ENCODE peak calls at places on chromosomes 16 and 17, in eight cellular contexts. One of them, this sample, is unnamed.

GRCh38 chr16:69799601-69800000 is 37.5 kb downstream of the WWP2 start:
- DNase-seq in HepG2: no peak
- DNase-seq in K562: no peak
- DNase-seq in GM12878: no peak
- DNase-seq in A549: no peak
- DNase-seq in H1: no peak
- DNase-seq in HCT116: no peak
- DNase-seq in endothelial cell of umbilical vein: no peak
- DNase-seq in this sample: no peak

GRCh38 chr16:75074920-75075687 is 41.5 kb downstream of the LDHD start:
- DNase-seq in HepG2: no peak
- DNase-seq in HCT116: no peak
- DNase-seq in A549: no peak
- DNase-seq in GM12878: peak
- DNase-seq in H1: no peak
- DNase-seq in K562: peak
- DNase-seq in endothelial cell of umbilical vein: peak
- DNase-seq in this sample: peak

GRCh38 chr17:17785407-17785806 is 51.4 kb downstream of the SREBF1 start:
- DNase-seq in H1: no peak
- DNase-seq in K562: no peak
- DNase-seq in endothelial cell of umbilical vein: no peak
- DNase-seq in A549: no peak
- DNase-seq in GM12878: no peak
- DNase-seq in HepG2: no peak
- DNase-seq in HCT116: no peak
- DNase-seq in this sample: peak

GRCh38 chr16:77359065-77359502 is 75.8 kb downstream of the ADAMTS18 start:
- DNase-seq in HCT116: no peak
- DNase-seq in A549: peak
- DNase-seq in H1: no peak
- DNase-seq in endothelial cell of umbilical vein: peak
- DNase-seq in GM12878: no peak
- DNase-seq in K562: no peak
- DNase-seq in HepG2: peak
- DNase-seq in this sample: no peak

GRCh38 chr17:31581022-31581483 is 189.6 kb downstream of the RAB11FIP4 start:
- DNase-seq in endothelial cell of umbilical vein: peak
- DNase-seq in K562: no peak
- DNase-seq in H1: no peak
- DNase-seq in HepG2: no peak
- DNase-seq in GM12878: no peak
- DNase-seq in HCT116: no peak
- DNase-seq in A549: no peak
- DNase-seq in this sample: no peak

GRCh38 chr17:49850772-49851386 is 3.0 kb upstream of the TAC4 start:
- DNase-seq in endothelial cell of umbilical vein: peak
- DNase-seq in HepG2: no peak
- DNase-seq in K562: no peak
- DNase-seq in GM12878: no peak
- DNase-seq in H1: peak
- DNase-seq in HCT116: no peak
- DNase-seq in A549: no peak
- DNase-seq in this sample: peak

GRCh38 chr17:49548506-49549310 is 27.0 kb upstream of the NXPH3 start:
- DNase-seq in K562: peak
- DNase-seq in HepG2: peak
- DNase-seq in endothelial cell of umbilical vein: no peak
- DNase-seq in GM12878: no peak
- DNase-seq in H1: peak
- DNase-seq in A549: peak
- DNase-seq in HCT116: peak
- DNase-seq in this sample: peak

GRCh38 chr17:7435676-7436555 is 681 bp downstream of the TMEM102 start:
- DNase-seq in HCT116: peak
- DNase-seq in H1: peak
- DNase-seq in GM12878: no peak
- DNase-seq in K562: peak
- DNase-seq in HepG2: no peak
- DNase-seq in A549: peak
- DNase-seq in endothelial cell of umbilical vein: peak
- DNase-seq in this sample: peak

GRCh38 chr17:66304304-66305174 is 2.1 kb downstream of the PRKCA start:
- DNase-seq in endothelial cell of umbilical vein: peak
- DNase-seq in HCT116: no peak
- DNase-seq in A549: peak
- DNase-seq in GM12878: no peak
- DNase-seq in K562: peak
- DNase-seq in H1: no peak
- DNase-seq in HepG2: peak
- DNase-seq in this sample: peak

GRCh38 chr17:68973098-68973929 is 18.1 kb upstream of the ABCA8 start:
- DNase-seq in K562: no peak
- DNase-seq in H1: no peak
- DNase-seq in HCT116: no peak
- DNase-seq in HepG2: no peak
- DNase-seq in endothelial cell of umbilical vein: peak
- DNase-seq in A549: no peak
- DNase-seq in GM12878: no peak
- DNase-seq in this sample: no peak

GRCh38 chr17:42679001-42679491 is 2.3 kb upstream of the PLEKHH3 start:
- DNase-seq in K562: peak
- DNase-seq in A549: peak
- DNase-seq in HCT116: no peak
- DNase-seq in endothelial cell of umbilical vein: peak
- DNase-seq in GM12878: no peak
- DNase-seq in HepG2: peak
- DNase-seq in H1: no peak
- DNase-seq in this sample: peak

GRCh38 chr17:42873321-42873720 is 22.3 kb downstream of the AOC3 start:
- DNase-seq in K562: no peak
- DNase-seq in endothelial cell of umbilical vein: no peak
- DNase-seq in GM12878: no peak
- DNase-seq in H1: no peak
- DNase-seq in HCT116: no peak
- DNase-seq in A549: no peak
- DNase-seq in HepG2: peak
- DNase-seq in this sample: no peak

GRCh38 chr17:27326051-27326450 is 32.1 kb downstream of the WSB1 start:
- DNase-seq in GM12878: no peak
- DNase-seq in K562: no peak
- DNase-seq in H1: no peak
- DNase-seq in HCT116: no peak
- DNase-seq in HepG2: no peak
- DNase-seq in A549: no peak
- DNase-seq in endothelial cell of umbilical vein: no peak
- DNase-seq in this sample: no peak

DNA sequence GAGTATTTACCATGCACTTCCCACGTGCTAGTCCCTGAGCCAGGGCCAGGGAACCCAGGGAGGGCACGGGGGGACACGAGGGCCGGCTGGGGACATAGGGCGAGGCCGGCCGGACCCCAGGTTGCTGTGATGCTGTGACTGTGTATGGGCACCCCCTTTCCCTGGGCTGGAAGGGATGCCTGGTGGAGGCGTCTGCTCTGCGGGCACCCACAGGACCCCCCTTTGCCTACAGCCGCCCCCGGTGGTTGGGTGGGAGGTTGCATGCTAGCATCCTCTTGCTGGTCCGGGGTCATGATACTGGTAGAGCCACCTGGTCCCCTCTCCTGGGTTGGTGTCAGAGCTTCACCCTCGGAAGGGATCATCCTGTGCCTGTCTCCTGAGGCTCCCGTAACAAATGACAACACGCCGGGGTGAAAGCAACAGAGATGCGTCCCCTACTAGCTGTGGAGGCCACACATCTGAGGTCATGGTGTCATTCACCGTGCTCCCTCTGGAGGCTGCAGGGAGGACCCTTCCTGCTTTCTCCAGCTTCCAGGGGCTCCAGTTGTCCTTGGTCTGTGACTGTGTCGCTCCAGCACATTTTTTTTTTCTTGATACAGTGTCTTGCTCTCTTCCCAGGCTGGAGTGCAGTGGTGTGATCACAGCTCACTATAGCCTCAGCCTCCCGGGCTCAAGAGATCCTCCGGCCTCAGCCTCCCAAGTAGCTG is 3.1 kb upstream of the CIAO3 start:
- DNase-seq in H1: no peak
- DNase-seq in A549: no peak
- DNase-seq in GM12878: no peak
- DNase-seq in endothelial cell of umbilical vein: no peak
- DNase-seq in HepG2: no peak
- DNase-seq in HCT116: no peak
- DNase-seq in K562: peak
- DNase-seq in this sample: no peak
- TF ChIP-seq CTCF in H1: peak
- TF ChIP-seq CTCF in A549: no peak
- TF ChIP-seq CTCF in GM12878: peak
- TF ChIP-seq CTCF in endothelial cell of umbilical vein: peak
- TF ChIP-seq CTCF in HepG2: peak
- TF ChIP-seq CTCF in HCT116: peak
- TF ChIP-seq CTCF in K562: peak
- TF ChIP-seq CTCF in this sample: peak

GRCh38 chr16:89563639-89564392 is 3.3 kb downstream of the RPL13 start:
- DNase-seq in HCT116: no peak
- DNase-seq in GM12878: no peak
- DNase-seq in A549: no peak
- DNase-seq in K562: no peak
- DNase-seq in endothelial cell of umbilical vein: no peak
- DNase-seq in HepG2: no peak
- DNase-seq in H1: no peak
- DNase-seq in this sample: peak

GRCh38 chr16:89565506-89566372 is 5.3 kb downstream of the RPL13 start:
- DNase-seq in K562: peak
- DNase-seq in H1: peak
- DNase-seq in HepG2: peak
- DNase-seq in endothelial cell of umbilical vein: peak
- DNase-seq in A549: peak
- DNase-seq in HCT116: peak
- DNase-seq in GM12878: no peak
- DNase-seq in this sample: peak

GRCh38 chr16:89564476-89565255 is 4.2 kb downstream of the RPL13 start:
- DNase-seq in HCT116: no peak
- DNase-seq in K562: no peak
- DNase-seq in A549: no peak
- DNase-seq in H1: peak
- DNase-seq in HepG2: peak
- DNase-seq in endothelial cell of umbilical vein: no peak
- DNase-seq in GM12878: no peak
- DNase-seq in this sample: peak

GRCh38 chr16:89562939-89563338 is 2.5 kb downstream of the RPL13 start:
- DNase-seq in K562: no peak
- DNase-seq in HepG2: no peak
- DNase-seq in H1: no peak
- DNase-seq in A549: no peak
- DNase-seq in GM12878: no peak
- DNase-seq in endothelial cell of umbilical vein: no peak
- DNase-seq in HCT116: no peak
- DNase-seq in this sample: no peak

DNA sequence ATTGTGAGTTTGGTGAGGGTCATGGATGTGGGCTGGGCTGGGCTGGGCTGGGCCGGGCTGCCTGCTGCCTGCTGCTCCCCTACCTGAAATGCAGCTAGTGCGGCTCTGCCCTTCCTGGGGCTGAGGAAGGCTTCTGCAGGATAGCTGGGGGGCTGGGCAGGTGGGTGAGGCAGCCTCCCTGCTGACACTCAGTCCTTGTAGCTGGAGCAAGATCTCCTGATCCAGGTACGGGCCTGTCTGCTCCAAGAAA is 4.7 kb downstream of the RPL13 start:
- DNase-seq in HCT116: no peak
- DNase-seq in HepG2: no peak
- DNase-seq in H1: no peak
- DNase-seq in A549: peak
- DNase-seq in K562: no peak
- DNase-seq in GM12878: no peak
- DNase-seq in endothelial cell of umbilical vein: no peak
- DNase-seq in this sample: peak
- H3K4me3 ChIP-seq in HCT116: peak
- H3K4me3 ChIP-seq in HepG2: no peak
- H3K4me3 ChIP-seq in H1: peak
- H3K4me3 ChIP-seq in A549: peak
- H3K4me3 ChIP-seq in K562: peak
- H3K4me3 ChIP-seq in GM12878: peak
- H3K4me3 ChIP-seq in endothelial cell of umbilical vein: no peak
- H3K4me3 ChIP-seq in this sample: no peak

DNA sequence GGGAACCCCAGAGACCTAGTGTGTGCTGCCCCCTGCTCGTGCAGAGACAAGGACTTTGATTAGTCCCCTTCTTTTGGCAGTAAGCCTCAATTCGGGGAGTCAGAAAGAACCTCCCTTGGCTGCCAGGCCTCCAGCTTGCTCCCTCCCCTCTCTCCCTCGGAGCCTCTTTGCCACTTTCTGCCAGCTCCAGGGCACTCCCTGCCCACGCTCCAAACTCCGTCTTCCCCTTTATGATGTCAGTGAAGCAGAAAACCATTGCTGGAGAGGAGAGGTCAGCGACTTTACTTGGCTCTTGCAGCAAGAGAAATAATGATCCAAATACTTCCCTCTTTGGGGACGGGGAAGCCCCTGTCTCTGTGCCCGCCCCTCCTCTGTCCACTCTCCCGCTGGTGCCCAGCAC is 28.1 kb downstream of the TTYH2 start:
- DNase-seq in GM12878: no peak
- DNase-seq in A549: no peak
- DNase-seq in HCT116: no peak
- DNase-seq in endothelial cell of umbilical vein: no peak
- DNase-seq in HepG2: no peak
- DNase-seq in K562: no peak
- DNase-seq in H1: no peak
- DNase-seq in this sample: no peak
- TF ChIP-seq MAX in GM12878: no peak
- TF ChIP-seq MAX in A549: no peak
- TF ChIP-seq MAX in HCT116: no peak
- TF ChIP-seq MAX in endothelial cell of umbilical vein: no peak
- TF ChIP-seq MAX in HepG2: no peak
- TF ChIP-seq MAX in K562: no peak
- TF ChIP-seq MAX in H1: no peak
- TF ChIP-seq MAX in this sample: no peak

DNA sequence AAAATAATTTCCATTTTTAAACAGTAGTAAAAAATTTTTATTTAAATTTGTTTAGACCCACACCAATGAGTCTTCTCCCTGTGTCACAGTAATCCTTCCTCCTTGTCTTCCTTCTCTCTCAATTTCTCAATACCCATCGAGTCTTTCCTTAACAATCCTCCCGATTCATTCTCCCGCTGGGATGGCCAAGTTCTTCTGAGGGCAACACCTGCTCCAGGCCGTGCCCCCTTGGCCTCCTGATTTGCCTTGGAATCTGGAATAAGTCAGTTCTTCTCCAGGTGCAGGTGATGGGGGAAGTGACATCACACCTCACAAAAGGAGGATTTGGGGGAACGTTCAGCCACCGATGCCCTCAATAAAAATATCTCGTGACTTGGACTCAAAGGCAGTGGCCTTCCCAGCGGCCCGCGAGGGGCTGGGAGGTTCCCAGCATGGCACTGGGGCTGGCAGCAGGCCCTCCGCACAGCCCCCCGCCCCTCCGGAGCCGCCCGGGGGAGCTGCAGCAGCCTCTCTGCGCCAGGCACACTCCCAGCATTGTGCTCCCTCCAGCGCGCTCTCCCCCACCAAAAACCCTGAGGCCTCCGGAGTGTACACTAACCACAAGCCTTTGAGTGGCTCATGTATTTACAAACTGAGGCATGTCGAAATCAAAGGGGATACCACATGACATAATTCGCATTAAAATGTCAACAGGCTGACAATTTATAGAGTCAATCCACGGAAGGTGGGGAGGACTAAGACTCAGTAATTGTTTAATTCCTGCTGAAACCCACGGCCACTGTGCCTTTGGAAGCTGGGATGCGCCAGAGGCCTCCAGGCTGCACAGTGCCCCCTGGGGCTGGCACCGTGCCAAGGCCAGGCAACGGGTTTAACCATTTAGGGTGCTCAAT is 120.5 kb downstream of the ZFHX3 start:
- DNase-seq in H1: no peak
- DNase-seq in GM12878: no peak
- DNase-seq in HCT116: no peak
- DNase-seq in K562: no peak
- DNase-seq in endothelial cell of umbilical vein: no peak
- DNase-seq in HepG2: peak
- DNase-seq in A549: peak
- DNase-seq in this sample: peak
- TF ChIP-seq CTCF in H1: no peak
- TF ChIP-seq CTCF in GM12878: no peak
- TF ChIP-seq CTCF in HCT116: no peak
- TF ChIP-seq CTCF in K562: no peak
- TF ChIP-seq CTCF in endothelial cell of umbilical vein: no peak
- TF ChIP-seq CTCF in HepG2: peak
- TF ChIP-seq CTCF in A549: no peak
- TF ChIP-seq CTCF in this sample: no peak

This sample was measured in NB4.